ENCODE peak calls at places on chromosome 19, in five cellular contexts. T, M, J, A and L are unnamed samples.

GRCh38 chr19:18379803-18380747 is 5.9 kb upstream of the GDF15 start:
- DNase-seq in T (no peak), A (peak), J (peak), M (peak), L (no peak)

GRCh38 chr19:34838753-34839431 is 65.9 kb upstream of the ZNF599 start:
- DNase-seq in A (peak), T (no peak), J (no peak), M (no peak), L (peak)

GRCh38 chr19:45097776-45098520 is 5.0 kb downstream of the PPP1R37 start:
- DNase-seq in J (peak), M (peak), T (no peak), A (peak), L (peak)

GRCh38 chr19:6713773-6714692 is 6.4 kb downstream of the C3 start:
- DNase-seq in A (no peak), J (no peak), M (no peak), T (no peak), L (no peak)

GRCh38 chr19:9309974-9310446 is 372 bp upstream of the ZNF699 start:
- DNase-seq in T (peak), A (peak), J (peak), M (peak), L (no peak)

GRCh38 chr19:10478903-10479384 is 24.2 kb downstream of the KEAP1 start:
- DNase-seq in A (peak), M (peak), J (peak), T (no peak), L (peak)

GRCh38 chr19:13869324-13869723 is 7.6 kb upstream of the NANOS3 start:
- DNase-seq in M (no peak), A (no peak), J (no peak), T (no peak), L (no peak)

GRCh38 chr19:44570984-44571684 is 41.7 kb upstream of the CEACAM20 start:
- DNase-seq in T (no peak), M (no peak), A (peak), J (peak), L (peak)

GRCh38 chr19:29404951-29405727 is 120.7 kb upstream of the VSTM2B start:
- DNase-seq in M (no peak), J (no peak), T (no peak), A (no peak), L (no peak)

GRCh38 chr19:19087676-19088075 is 23.9 kb downstream of the SLC25A42 start:
- DNase-seq in T (peak), M (no peak), J (no peak), A (no peak), L (no peak)

GRCh38 chr19:46288896-46289588 is 7.8 kb upstream of the HIF3A start:
- DNase-seq in A (no peak), J (no peak), T (no peak), M (no peak), L (no peak)

GRCh38 chr19:19115954-19116353 is 22.3 kb downstream of the TMEM161A start:
- DNase-seq in M (no peak), J (peak), T (peak), A (no peak), L (peak)

GRCh38 chr19:10290876-10291553 is 1.3 kb downstream of the ICAM5 start:
- DNase-seq in J (peak), A (no peak), T (no peak), M (no peak), L (peak)

GRCh38 chr19:44753932-44754742 is 5.6 kb downstream of the BCL3 start:
- DNase-seq in A (peak), M (peak), J (peak), T (peak), L (peak)

GRCh38 chr19:44570603-44570983 is 41.1 kb upstream of the CEACAM20 start:
- DNase-seq in T (no peak), J (no peak), M (no peak), A (no peak), L (no peak)

GRCh38 chr19:14459703-14460102 is 15.5 kb downstream of the PTGER1 start:
- DNase-seq in A (no peak), T (no peak), M (no peak), J (no peak), L (no peak)

GRCh38 chr19:21626924-21627697 is 121.7 kb downstream of the ZNF429 start:
- DNase-seq in J (no peak), M (no peak), A (no peak), T (no peak), L (peak)

GRCh38 chr19:11581740-11582139 is 4.3 kb upstream of the ACP5 start:
- DNase-seq in A (no peak), M (no peak), J (peak), T (no peak), L (peak)

GRCh38 chr19:49497047-49497789 is 984 bp downstream of the RPS11 start:
- DNase-seq in T (peak), A (peak), M (no peak), J (peak), L (peak)

GRCh38 chr19:1308718-1309117 is 23.0 kb downstream of the EFNA2 start:
- DNase-seq in T (no peak), M (no peak), A (no peak), J (peak), L (no peak)

GRCh38 chr19:1307755-1308303 is 22.2 kb downstream of the EFNA2 start:
- DNase-seq in T (no peak), A (no peak), J (no peak), M (no peak), L (no peak)

GRCh38 chr19:1309977-1310852 is 24.5 kb downstream of the EFNA2 start:
- DNase-seq in M (no peak), A (no peak), T (no peak), J (no peak), L (no peak)

GRCh38 chr19:1304197-1304924 is 18.7 kb downstream of the EFNA2 start:
- DNase-seq in M (no peak), T (no peak), J (peak), A (no peak), L (no peak)

DNA sequence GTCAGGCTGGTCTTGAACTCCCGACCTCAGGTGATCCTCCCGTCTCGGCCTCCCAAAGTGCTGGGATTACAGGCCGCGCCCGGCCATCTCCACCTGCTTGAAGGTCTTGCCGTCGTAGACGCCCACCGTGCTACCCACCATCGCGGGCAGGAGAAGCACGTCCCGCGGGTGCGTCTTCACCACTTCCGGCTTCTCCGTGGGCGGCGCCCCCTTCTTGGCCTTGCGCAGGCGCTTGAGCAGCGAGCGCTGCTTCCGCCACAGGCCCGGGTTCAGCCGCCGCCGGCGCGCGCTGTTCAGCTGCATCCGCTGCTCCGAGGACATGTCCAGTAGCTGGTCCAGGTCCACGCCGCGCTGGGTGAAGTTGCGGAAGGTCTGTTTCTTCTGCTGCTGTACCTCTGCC is 21.6 kb downstream of the EFNA2 start:
- DNase-seq in A (no peak), J (peak), T (no peak), M (no peak), L (no peak)
- TF ChIP-seq POLR2A in A (no peak), J (peak), T (no peak), M (no peak), L (no peak)

DNA sequence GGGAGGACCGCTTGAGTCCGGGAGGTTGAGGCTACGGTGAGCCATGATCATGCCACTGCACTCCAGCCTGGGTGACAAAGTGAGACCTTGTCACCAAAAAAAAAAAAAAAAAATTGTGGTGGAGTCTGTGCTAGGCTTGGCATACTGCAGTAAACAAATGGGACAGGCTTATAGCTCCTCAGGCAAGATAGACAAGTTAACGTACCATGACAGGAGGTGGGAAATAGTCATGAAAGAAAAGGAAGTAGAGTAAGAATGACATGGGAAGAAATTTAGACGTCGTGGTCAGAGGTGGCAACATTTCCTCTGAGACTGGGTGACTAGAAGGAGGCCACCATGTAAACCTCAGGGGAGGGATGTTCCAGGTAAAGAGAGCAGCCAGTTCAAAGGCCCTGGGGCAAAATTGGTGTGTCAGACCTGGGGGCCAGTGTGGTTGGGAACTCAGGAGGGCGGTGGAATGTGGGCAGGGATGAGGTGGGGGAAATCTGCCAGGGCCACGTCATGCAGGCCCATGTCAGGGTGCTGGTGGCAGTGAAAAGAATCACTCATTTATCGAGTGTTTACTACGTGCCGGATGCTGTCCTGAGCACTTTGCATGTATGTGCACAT is 5.6 kb downstream of the SNRPA start:
- DNase-seq in A (no peak), M (no peak), T (no peak), J (no peak), L (no peak)
- TF ChIP-seq POLR2A in A (no peak), M (no peak), T (peak), J (no peak), L (no peak)

GRCh38 chr19:16185123-16185924 is at the start of gene FAM32A:
- DNase-seq in J (peak), M (peak), T (peak), A (peak), L (peak)
- TF ChIP-seq POLR2A in J (peak), M (peak), T (peak), A (peak), L (peak)

GRCh38 chr19:4474504-4475136 is 2.5 kb downstream of the HDGFL2 start:
- DNase-seq in A (no peak), T (peak), M (no peak), J (peak), L (no peak)

GRCh38 chr19:4473011-4473410 is 914 bp downstream of the HDGFL2 start:
- DNase-seq in T (peak), J (no peak), A (no peak), M (no peak), L (no peak)

GRCh38 chr19:4473708-4474503 is 1.8 kb downstream of the HDGFL2 start:
- DNase-seq in T (no peak), A (no peak), J (no peak), M (no peak), L (no peak)

GRCh38 chr19:4472174-4472974 is at the start of gene HDGFL2:
- DNase-seq in M (no peak), J (peak), T (peak), A (no peak), L (no peak)

DNA sequence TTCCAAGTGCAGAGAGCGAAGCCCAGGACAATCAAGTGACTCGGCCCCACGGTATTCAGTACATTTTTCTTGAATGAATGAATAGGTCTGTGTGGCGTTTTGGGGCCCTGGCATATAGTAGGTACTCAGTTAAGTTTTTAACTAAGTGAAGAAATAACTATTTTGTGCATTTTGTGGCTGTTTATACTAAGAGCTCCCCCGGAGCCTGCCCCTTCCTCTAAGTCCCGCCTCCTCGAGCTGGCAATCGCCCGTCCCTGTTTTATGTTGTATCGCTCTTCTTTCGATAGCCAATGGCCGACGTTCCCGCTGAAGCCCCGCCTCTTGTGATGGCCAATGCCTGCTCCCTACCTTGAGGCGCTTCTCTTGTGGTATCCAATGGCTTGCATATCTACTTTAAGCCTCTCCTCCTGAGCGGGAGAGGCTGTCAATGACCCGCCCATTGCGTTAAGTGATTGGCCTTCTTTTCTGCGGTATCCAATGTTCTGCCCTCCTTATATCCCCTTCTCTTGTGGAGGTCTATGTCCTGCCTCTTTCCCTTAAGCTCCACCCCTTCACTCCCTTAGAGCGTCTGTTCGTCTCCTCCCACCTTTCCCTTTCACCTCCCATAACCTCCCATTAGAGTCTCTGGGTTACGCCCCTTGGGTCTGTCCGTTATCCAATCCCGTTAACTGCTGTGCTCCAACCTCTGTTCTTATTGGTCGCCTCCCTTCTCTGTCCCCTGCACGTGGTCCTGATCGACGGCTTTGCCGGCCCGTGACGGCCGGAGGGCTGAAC is 510 bp upstream of the HDGFL2 start:
- DNase-seq in T (peak), M (peak), J (peak), A (peak), L (peak)
- TF ChIP-seq POLR2A in T (no peak), M (peak), J (peak), A (peak), L (peak)

GRCh38 chr19:4673216-4673615 is 3.1 kb upstream of the MYDGF start:
- DNase-seq in J (no peak), A (no peak), T (no peak), M (no peak), L (no peak)

GRCh38 chr19:4673726-4674125 is 3.6 kb upstream of the MYDGF start:
- DNase-seq in M (no peak), T (no peak), A (no peak), J (no peak), L (no peak)

GRCh38 chr19:4671182-4671851 is 1.2 kb upstream of the MYDGF start:
- DNase-seq in J (no peak), M (no peak), T (no peak), A (no peak), L (no peak)

GRCh38 chr19:4664642-4665041 is 5.5 kb downstream of the MYDGF start:
- DNase-seq in T (no peak), A (no peak), J (no peak), M (no peak), L (no peak)

GRCh38 chr19:4669723-4670480 is at the start of gene MYDGF:
- DNase-seq in T (peak), J (peak), A (peak), M (peak), L (peak)
- TF ChIP-seq POLR2A in T (peak), J (peak), A (peak), M (no peak), L (peak)

GRCh38 chr19:16836115-16836905 is 7.1 kb downstream of the SIN3B start:
- DNase-seq in J (no peak), A (no peak), T (peak), M (no peak), L (peak)
- TF ChIP-seq POLR2A in J (no peak), A (no peak), T (no peak), M (no peak), L (no peak)

GRCh38 chr19:40464059-40465024 is 1.2 kb downstream of the BLVRB start:
- DNase-seq in A (peak), M (peak), T (no peak), J (peak), L (peak)

GRCh38 chr19:40467007-40467565 is 285 bp downstream of the SPTBN4 start:
- DNase-seq in J (no peak), M (no peak), A (peak), T (no peak), L (peak)

GRCh38 chr19:40466219-40467006 is at the start of gene SPTBN4:
- DNase-seq in A (peak), T (no peak), M (peak), J (no peak), L (no peak)

GRCh38 chr19:40465781-40466218 is 255 bp upstream of the BLVRB start:
- DNase-seq in T (peak), J (peak), M (peak), A (peak), L (peak)

GRCh38 chr19:40465025-40465780 is at the start of gene BLVRB:
- DNase-seq in T (no peak), J (no peak), A (no peak), M (no peak), L (no peak)
- TF ChIP-seq POLR2A in T (peak), J (peak), A (peak), M (peak), L (peak)

GRCh38 chr19:31039151-31039550 is 310.1 kb downstream of the TSHZ3 start:
- DNase-seq in A (no peak), T (no peak), J (no peak), M (no peak), L (no peak)
- TF ChIP-seq POLR2A in A (no peak), T (no peak), J (no peak), M (no peak), L (no peak)